ENCODE peak calls at places on chromosomes 1 and 21, in nine cellular contexts. M is spleen; I is BE2C; R is left lung; C is stomach; W is keratinocyte; G is thoracic aorta; V is CD8-positive, alpha-beta T cell; Z is SK-N-SH. E is an unnamed sample.

GRCh38 chr1:151372411-151372934 is at the start of gene SELENBP1:
- DNase-seq in M (peak; percentile 80), I (peak; percentile 48), R (peak; percentile 88), C (peak; percentile 96), W (no peak), G (peak; percentile 52), V (no peak), Z (no peak), E (peak; percentile 79)

GRCh38 chr21:45289655-45290515 is 2.2 kb upstream of the POFUT2 start:
- DNase-seq in M (no peak), I (peak; percentile 27), R (peak; percentile 30), C (peak; percentile 18), W (no peak), G (no peak), V (no peak), Z (peak; percentile 40), E (no peak)

GRCh38 chr21:39422468-39423241 is 22.9 kb downstream of the LCA5L start:
- DNase-seq in M (no peak), I (no peak), R (no peak), C (no peak), W (no peak), G (no peak), V (no peak), Z (no peak), E (no peak)

GRCh38 chr21:21283810-21284209 is 285.6 kb downstream of the NCAM2 start:
- DNase-seq in M (no peak), I (no peak), R (no peak), C (no peak), W (no peak), G (no peak), V (no peak), Z (no peak), E (no peak)

GRCh38 chr21:39184050-39184980 is 1.1 kb upstream of the PSMG1 start:
- DNase-seq in M (no peak), I (no peak), R (no peak), C (no peak), W (no peak), G (no peak), V (no peak), Z (no peak), E (no peak)

GRCh38 chr21:18951291-18952038 is 547.9 kb upstream of the TMPRSS15 start:
- DNase-seq in M (no peak), I (peak; percentile 65), R (no peak), C (no peak), W (no peak), G (no peak), V (no peak), Z (peak; percentile 8), E (no peak)

GRCh38 chr1:117613249-117613968 is 7.6 kb downstream of the TENT5C start:
- DNase-seq in M (no peak), I (no peak), R (no peak), C (no peak), W (no peak), G (no peak), V (no peak), Z (no peak), E (no peak)

GRCh38 chr21:41887682-41888081 is 8.5 kb upstream of the PRDM15 start:
- DNase-seq in M (no peak), I (no peak), R (no peak), C (no peak), W (no peak), G (no peak), V (no peak), Z (no peak), E (no peak)

GRCh38 chr1:151130837-151131586 is 15.4 kb downstream of the SEMA6C start:
- DNase-seq in M (peak; percentile 89), I (no peak), R (peak; percentile 88), C (peak; percentile 71), W (peak; percentile 49), G (peak; percentile 29), V (peak; percentile 77), Z (peak; percentile 31), E (no peak)

GRCh38 chr1:16249838-16250241 is 12.9 kb upstream of the CPLANE2 start:
- DNase-seq in M (no peak), I (no peak), R (no peak), C (no peak), W (no peak), G (peak; percentile 31), V (no peak), Z (no peak), E (no peak)

GRCh38 chr1:236837897-236838296 is 42.8 kb downstream of the MTR start:
- DNase-seq in M (no peak), I (no peak), R (no peak), C (no peak), W (no peak), G (no peak), V (no peak), Z (no peak), E (no peak)

GRCh38 chr21:18603246-18603645 is 199.7 kb upstream of the TMPRSS15 start:
- DNase-seq in M (no peak), I (no peak), R (no peak), C (no peak), W (no peak), G (no peak), V (no peak), Z (no peak), E (no peak)

GRCh38 chr1:156660752-156661112 is 16.5 kb downstream of the NES start:
- DNase-seq in M (no peak), I (no peak), R (no peak), C (no peak), W (no peak), G (no peak), V (no peak), Z (no peak), E (no peak)

GRCh38 chr1:208437416-208437815 is 193.2 kb upstream of the PLXNA2 start:
- DNase-seq in M (no peak), I (no peak), R (no peak), C (no peak), W (no peak), G (no peak), V (no peak), Z (no peak), E (peak; percentile 51)

GRCh38 chr1:16122916-16123315 is 33.0 kb downstream of the EPHA2 start:
- DNase-seq in M (peak; percentile 76), I (no peak), R (peak; percentile 85), C (no peak), W (no peak), G (no peak), V (peak; percentile 32), Z (no peak), E (no peak)

GRCh38 chr1:185681034-185681633 is 53.1 kb upstream of the HMCN1 start:
- DNase-seq in M (no peak), I (no peak), R (no peak), C (no peak), W (no peak), G (no peak), V (peak; percentile 27), Z (peak; percentile 17), E (no peak)

GRCh38 chr1:35505911-35506798 is 51.0 kb downstream of the KIAA0319L start:
- DNase-seq in M (no peak), I (peak; percentile 40), R (no peak), C (peak; percentile 43), W (no peak), G (no peak), V (peak; percentile 53), Z (peak; percentile 39), E (peak; percentile 93)

GRCh38 chr1:224273651-224274050 is 56.3 kb downstream of the NVL start:
- DNase-seq in M (no peak), I (no peak), R (no peak), C (no peak), W (no peak), G (no peak), V (no peak), Z (no peak), E (no peak)

GRCh38 chr1:173666646-173667045 is 3.0 kb downstream of the ANKRD45 start:
- DNase-seq in M (no peak), I (no peak), R (no peak), C (no peak), W (no peak), G (no peak), V (no peak), Z (no peak), E (no peak)

GRCh38 chr1:242002528-242002927 is 3.6 kb upstream of the MAP1LC3C start:
- DNase-seq in M (no peak), I (no peak), R (no peak), C (no peak), W (no peak), G (no peak), V (no peak), Z (no peak), E (no peak)

GRCh38 chr1:242002072-242002471 is 3.2 kb upstream of the MAP1LC3C start:
- DNase-seq in M (no peak), I (no peak), R (no peak), C (no peak), W (no peak), G (no peak), V (no peak), Z (no peak), E (no peak)

GRCh38 chr1:242008788-242009500 is 10.0 kb upstream of the MAP1LC3C start:
- DNase-seq in M (no peak), I (no peak), R (no peak), C (no peak), W (no peak), G (no peak), V (no peak), Z (peak; percentile 48), E (no peak)

GRCh38 chr1:242005866-242006565 is 7.1 kb upstream of the MAP1LC3C start:
- DNase-seq in M (no peak), I (no peak), R (no peak), C (no peak), W (no peak), G (no peak), V (no peak), Z (no peak), E (no peak)

GRCh38 chr1:242004751-242005495 is 6.0 kb upstream of the MAP1LC3C start:
- DNase-seq in M (no peak), I (no peak), R (no peak), C (no peak), W (no peak), G (no peak), V (no peak), Z (no peak), E (no peak)
- H3K4me1 ChIP-seq in M (no peaks in the 10 kb centered on the region), I (peaks cover 3% of the 10 kb centered on the region), R (no peaks in the 10 kb centered on the region), C (no peaks in the 10 kb centered on the region), W (no peaks in the 10 kb centered on the region), G (no peaks in the 10 kb centered on the region), V (no peaks in the 10 kb centered on the region), Z (peaks cover 2% of the 10 kb centered on the region), E (no peaks in the 10 kb centered on the region)

GRCh38 chr1:44411861-44412260 is 6.8 kb downstream of the RNF220 start:
- DNase-seq in M (no peak), I (no peak), R (no peak), C (no peak), W (no peak), G (no peak), V (no peak), Z (no peak), E (no peak)
- H3K4me1 ChIP-seq in M (peaks cover 20% of the 10 kb centered on the region), I (no peaks in the 10 kb centered on the region), R (peaks cover 4% of the 10 kb centered on the region), C (peaks cover 14% of the 10 kb centered on the region), W (no peaks in the 10 kb centered on the region), G (peaks cover 4% of the 10 kb centered on the region), V (peaks cover 21% of the 10 kb centered on the region), Z (no peaks in the 10 kb centered on the region), E (peaks cover 4% of the 10 kb centered on the region)

GRCh38 chr1:31586376-31587327 is 10.3 kb downstream of the TINAGL1 start:
- DNase-seq in M (no peak), I (no peak), R (no peak), C (no peak), W (no peak), G (no peak), V (no peak), Z (no peak), E (no peak)
- H3K4me1 ChIP-seq in M (peaks cover 48% of the 10 kb centered on the region), I (peaks cover 11% of the 10 kb centered on the region), R (peaks cover 28% of the 10 kb centered on the region), C (peaks cover 64% of the 10 kb centered on the region), W (peaks cover 44% of the 10 kb centered on the region), G (peaks cover 64% of the 10 kb centered on the region), V (no peaks in the 10 kb centered on the region), Z (peaks cover 18% of the 10 kb centered on the region), E (peaks cover 35% of the 10 kb centered on the region)

GRCh38 chr1:167247754-167248153 is 27.1 kb downstream of the POU2F1 start:
- DNase-seq in M (no peak), I (no peak), R (no peak), C (no peak), W (no peak), G (no peak), V (no peak), Z (no peak), E (no peak)
- H3K4me1 ChIP-seq in M (peaks cover 6% of the 10 kb centered on the region), I (peaks cover 4% of the 10 kb centered on the region), R (no peaks in the 10 kb centered on the region), C (no peaks in the 10 kb centered on the region), W (no peaks in the 10 kb centered on the region), G (no peaks in the 10 kb centered on the region), V (no peaks in the 10 kb centered on the region), Z (peaks cover 2% of the 10 kb centered on the region), E (no peaks in the 10 kb centered on the region)